ENCODE peak calls at places on chromosomes 11 and 22, in four cellular contexts. V, W, P and C are unnamed samples.

GRCh38 chr22:19776433-19777031 is 16.0 kb downstream of the TBX1 start:
- DNase-seq in W (no peak), V (no peak), P (no peak), C (no peak)

GRCh38 chr22:49973018-49973965 is 12.7 kb downstream of the PIM3 start:
- DNase-seq in W (peak), V (no peak), P (no peak), C (no peak)

GRCh38 chr11:88402192-88402715 is 64.7 kb upstream of the CTSC start:
- DNase-seq in W (peak), V (peak), P (no peak), C (peak)

GRCh38 chr11:111119751-111120150 is 125.8 kb upstream of the POU2AF2 start:
- DNase-seq in W (no peak), P (no peak), V (no peak), C (no peak)

GRCh38 chr22:25122136-25122764 is 77.4 kb upstream of the CRYBB3 start:
- DNase-seq in V (no peak), P (no peak), W (no peak), C (no peak)

GRCh38 chr22:49512471-49512870 is 315.2 kb downstream of the BRD1 start:
- DNase-seq in W (no peak), V (no peak), P (no peak), C (no peak)

GRCh38 chr11:36409152-36409713 is 100.8 kb downstream of the TRAF6 start:
- DNase-seq in W (peak), V (no peak), P (no peak), C (no peak)

GRCh38 chr22:22721681-22722309 is 77.4 kb downstream of the GGTLC2 start:
- DNase-seq in W (peak), P (no peak), V (peak), C (no peak)

GRCh38 chr11:16946477-16947282 is 67.5 kb downstream of the PLEKHA7 start:
- DNase-seq in V (no peak), W (no peak), P (no peak), C (no peak)

GRCh38 chr11:68956142-68956541 is 24.6 kb downstream of the MRGPRD start:
- DNase-seq in V (no peak), P (no peak), W (no peak), C (no peak)

GRCh38 chr22:32208681-32209080 is 3.8 kb upstream of the RFPL2 start:
- DNase-seq in P (no peak), W (no peak), V (no peak), C (no peak)

GRCh38 chr11:13663631-13664071 is 4.8 kb upstream of the FAR1 start:
- DNase-seq in P (no peak), V (peak), W (peak), C (no peak)

GRCh38 chr22:36244522-36245391 is 5.4 kb upstream of the APOL2 start:
- DNase-seq in W (peak), P (no peak), V (no peak), C (peak)

GRCh38 chr11:68542617-68543016 is 82.1 kb downstream of the PPP6R3 start:
- DNase-seq in W (peak), V (peak), P (no peak), C (peak)

GRCh38 chr11:111762981-111763643 is 3.1 kb downstream of the PPP2R1B start:
- DNase-seq in W (peak), P (no peak), V (peak), C (no peak)

GRCh38 chr11:3160252-3161031 is 4.7 kb downstream of the OSBPL5 start:
- DNase-seq in V (no peak), P (peak), W (peak), C (peak)

GRCh38 chr11:63764712-63765631 is 3.6 kb downstream of the ZFTA start:
- DNase-seq in P (no peak), V (no peak), W (peak), C (no peak)

GRCh38 chr11:14320020-14320419 is 39.0 kb downstream of the RRAS2 start:
- DNase-seq in P (no peak), W (no peak), V (no peak), C (peak)

GRCh38 chr22:24482586-24482985 is 12.5 kb upstream of the UPB1 start:
- DNase-seq in V (peak), P (no peak), W (peak), C (peak)

GRCh38 chr11:109109916-109110315 is 312.1 kb upstream of the C11orf87 start:
- DNase-seq in W (peak), V (no peak), P (no peak), C (no peak)

GRCh38 chr11:109109150-109109549 is 312.8 kb upstream of the C11orf87 start:
- DNase-seq in V (no peak), P (no peak), W (no peak), C (no peak)

DNA sequence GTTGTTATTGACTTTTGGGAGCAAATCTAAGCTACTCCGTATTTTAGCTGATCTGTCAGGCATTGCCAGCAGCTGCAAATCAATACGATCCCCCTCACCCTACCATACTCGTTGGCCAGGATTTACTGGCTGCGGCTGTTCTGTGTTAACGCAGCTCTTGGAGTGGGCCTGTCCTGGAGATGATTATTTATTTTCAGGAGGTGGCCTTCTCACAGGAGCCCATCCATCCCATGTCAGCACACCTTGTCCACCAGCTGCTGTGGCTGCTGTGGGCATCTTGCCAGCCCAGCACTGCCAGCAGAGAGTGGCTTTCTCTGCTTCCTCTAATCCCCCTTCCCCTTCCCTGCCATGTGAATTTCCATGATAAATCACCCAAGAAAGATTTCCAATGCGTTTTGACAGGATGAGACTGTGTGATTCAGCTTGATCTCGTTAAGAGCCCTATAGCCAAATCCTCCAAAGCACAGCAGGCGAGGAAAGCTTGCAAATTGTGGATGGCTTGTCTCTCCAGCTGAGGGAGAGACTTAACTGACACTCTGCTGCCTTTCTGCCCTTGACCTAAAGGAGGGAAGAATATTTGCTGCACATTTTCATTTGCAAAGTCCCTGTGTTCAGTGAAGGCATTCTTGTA is 309.1 kb upstream of the C11orf87 start:
- DNase-seq in P (no peak), V (no peak), W (no peak), C (no peak)
- H3K4me3 ChIP-seq in P (no peak), V (no peak), W (no peak), C (no peak)

GRCh38 chr22:33465554-33465953 is 407.4 kb upstream of the SYN3 start:
- DNase-seq in W (no peak), P (no peak), V (no peak), C (no peak)

GRCh38 chr22:33470456-33470855 is 412.3 kb upstream of the SYN3 start:
- DNase-seq in W (no peak), V (no peak), P (no peak), C (no peak)

GRCh38 chr22:33464698-33465097 is 406.5 kb upstream of the SYN3 start:
- DNase-seq in V (no peak), P (no peak), W (no peak), C (no peak)

GRCh38 chr22:33467067-33467466 is 408.9 kb upstream of the SYN3 start:
- DNase-seq in W (no peak), V (no peak), P (no peak), C (no peak)

GRCh38 chr22:33467718-33468117 is 409.5 kb upstream of the SYN3 start:
- DNase-seq in W (peak), P (no peak), V (no peak), C (no peak)
- TF ChIP-seq CTCF in W (peak), P (no peak), V (no peak), C (no peak)

DNA sequence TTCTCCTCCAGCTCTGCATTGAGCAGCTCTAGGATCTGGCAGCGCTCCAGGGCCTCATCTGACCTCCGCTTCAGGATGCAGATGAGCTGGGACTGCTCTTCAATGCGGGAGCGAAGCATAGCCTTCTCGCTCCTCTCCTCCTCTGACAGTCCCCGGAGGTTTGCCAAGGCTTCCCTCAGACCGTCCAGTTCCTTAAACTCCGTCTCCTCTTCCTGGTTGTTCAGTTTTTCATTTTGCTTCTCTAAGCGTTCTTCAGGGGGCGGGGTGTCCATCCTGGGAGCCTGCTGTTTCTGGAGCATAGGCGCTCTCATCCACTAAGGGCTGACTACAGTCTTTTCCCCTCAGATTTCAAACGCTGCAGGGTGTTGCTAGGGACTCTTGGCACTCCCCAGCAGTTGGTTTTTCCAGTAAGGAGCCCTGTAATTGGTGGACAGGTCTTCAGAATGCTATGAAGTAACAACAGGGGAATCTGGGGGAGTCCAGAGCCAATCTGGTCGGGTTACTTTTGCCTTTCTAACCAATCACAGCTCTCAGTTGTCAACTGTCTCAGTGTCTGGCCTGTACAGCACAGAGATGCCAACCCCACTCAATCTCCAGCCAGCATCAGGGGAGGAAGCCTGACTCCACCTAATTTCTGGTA is at the start of gene CCDC89:
- DNase-seq in P (no peak), W (peak), V (peak), C (peak)
- H3K4me3 ChIP-seq in P (no peak), W (peak), V (no peak), C (peak)

GRCh38 chr11:64848779-64849599 is 4.5 kb upstream of the CDC42BPG start:
- DNase-seq in W (no peak), P (no peak), V (peak), C (no peak)
- TF ChIP-seq CTCF in W (no peak), P (peak), V (peak), C (peak)

GRCh38 chr11:47715082-47715669 is at the start of gene AGBL2:
- DNase-seq in W (peak), V (peak), P (no peak), C (peak)
- H3K4me3 ChIP-seq in W (peak), V (peak), P (no peak), C (peak)

GRCh38 chr11:106132582-106133354 is 55.3 kb downstream of the AASDHPPT start:
- DNase-seq in P (no peak), V (peak), W (no peak), C (no peak)

GRCh38 chr11:106137758-106138157 is 60.3 kb downstream of the AASDHPPT start:
- DNase-seq in V (no peak), W (no peak), P (no peak), C (no peak)

GRCh38 chr11:106131998-106132397 is 54.5 kb downstream of the AASDHPPT start:
- DNase-seq in P (no peak), V (no peak), W (no peak), C (no peak)

GRCh38 chr11:106133529-106133928 is 56.1 kb downstream of the AASDHPPT start:
- DNase-seq in V (peak), P (no peak), W (no peak), C (no peak)

GRCh38 chr11:106137061-106137460 is 59.6 kb downstream of the AASDHPPT start:
- DNase-seq in W (peak), V (peak), P (no peak), C (no peak)
- TF ChIP-seq CTCF in W (no peak), V (no peak), P (no peak), C (no peak)